ENCODE peak calls at places on chromosomes 7 and 10, in ten cellular contexts. O is adrenal gland; L is upper lobe of right lung; E is cardiac muscle cell; U is CD4-positive, alpha-beta T cell; V is heart right ventricle; G is endothelial cell of umbilical vein; R is IMR-90; J is endodermal cell; K is right atrium auricular region. T is an unnamed sample.

GRCh38 chr10:132981746-132982145 is 39.4 kb upstream of the CFAP46 start:
- DNase-seq in V (no peak), G (no peak), O (no peak), L (peak; percentile 46), K (no peak), U (peak; percentile 0), E (no peak), J (no peak), R (no peak), T (no peak)

GRCh38 chr7:118214051-118214832 is 10.3 kb upstream of the ANKRD7 start:
- DNase-seq in O (peak; percentile 63), J (no peak), U (peak; percentile 45), G (peak; percentile 90), L (peak; percentile 83), K (peak; percentile 70), R (peak; percentile 70), E (peak; percentile 90), V (peak; percentile 79), T (peak; percentile 76)

GRCh38 chr7:64574481-64575159 is 11.7 kb upstream of the ZNF680 start:
- DNase-seq in V (peak; percentile 62), J (no peak), O (peak; percentile 56), G (peak; percentile 8), E (peak; percentile 89), U (no peak), K (no peak), R (peak; percentile 38), L (no peak), T (peak; percentile 64)

GRCh38 chr10:123896217-123896927 is 4.8 kb upstream of the CPXM2 start:
- DNase-seq in J (no peak), V (no peak), R (no peak), E (no peak), U (no peak), K (peak; percentile 49), L (no peak), O (no peak), G (no peak), T (no peak)

GRCh38 chr10:71217266-71218045 is 5.1 kb downstream of the UNC5B start:
- DNase-seq in R (no peak), U (no peak), O (peak; percentile 15), J (peak; percentile 89), V (peak; percentile 36), K (peak; percentile 58), L (peak; percentile 69), G (no peak), E (no peak), T (peak; percentile 68)

GRCh38 chr7:101823086-101823485 is 5.7 kb downstream of the CUX1 start:
- DNase-seq in R (no peak), K (no peak), G (no peak), V (no peak), U (no peak), O (no peak), E (no peak), J (no peak), L (peak; percentile 20), T (no peak)

GRCh38 chr10:3045471-3046209 is 21.7 kb upstream of the PFKP start:
- DNase-seq in V (peak; percentile 55), U (no peak), L (peak; percentile 89), G (peak; percentile 80), R (peak; percentile 85), J (peak; percentile 87), K (no peak), E (peak; percentile 78), O (peak; percentile 50), T (no peak)

GRCh38 chr7:101754432-101755159 is 62.8 kb upstream of the CUX1 start:
- DNase-seq in E (peak; percentile 70), R (peak; percentile 47), O (peak; percentile 46), L (no peak), J (no peak), V (no peak), G (peak; percentile 79), K (no peak), U (no peak), T (no peak)

GRCh38 chr7:36438211-36438610 is 48.5 kb downstream of the ANLN start:
- DNase-seq in K (no peak), G (no peak), U (no peak), O (no peak), L (no peak), R (no peak), J (no peak), V (no peak), E (no peak), T (no peak)

GRCh38 chr7:36439624-36440023 is 50.0 kb downstream of the ANLN start:
- DNase-seq in O (no peak), R (no peak), J (no peak), U (no peak), V (no peak), K (no peak), L (no peak), G (no peak), E (peak; percentile 64), T (no peak)

GRCh38 chr7:36440880-36441279 is 51.2 kb downstream of the ANLN start:
- DNase-seq in R (peak; percentile 46), K (no peak), V (no peak), U (no peak), O (no peak), J (no peak), L (no peak), E (peak; percentile 64), G (peak; percentile 48), T (no peak)

DNA sequence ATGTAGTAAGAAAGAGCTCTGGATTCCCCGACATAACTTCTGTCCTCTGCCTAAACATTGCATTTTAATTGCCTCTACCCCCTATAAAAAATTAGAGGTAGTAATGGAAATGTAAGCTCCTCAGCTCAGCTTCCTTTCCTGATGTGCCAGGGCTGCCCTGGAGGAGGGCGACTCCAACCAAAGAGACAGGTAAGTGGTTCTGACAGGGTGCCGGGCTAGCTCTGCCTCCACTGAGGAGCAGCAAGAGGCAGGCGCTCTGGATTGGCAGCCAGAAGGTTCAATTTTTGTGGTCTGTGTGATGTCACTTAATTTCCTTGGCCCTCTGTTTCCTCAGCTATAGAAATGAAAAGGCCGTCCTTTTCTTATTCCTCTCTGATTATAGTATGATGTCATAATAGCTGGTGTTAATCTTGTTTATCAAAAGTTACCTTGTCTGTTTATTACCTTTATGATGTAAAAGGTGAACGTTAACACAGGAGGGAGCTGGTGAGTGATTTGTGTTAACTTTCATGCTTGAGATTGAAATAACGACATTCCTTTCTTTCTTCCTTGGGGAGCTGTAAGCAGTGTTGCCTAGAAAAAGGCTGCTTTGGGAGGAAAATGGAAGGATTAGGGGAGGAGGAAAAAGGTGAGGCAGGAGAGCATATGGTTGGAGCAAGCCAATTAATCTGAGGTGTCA is 51.8 kb downstream of the ANLN start:
- DNase-seq in G (no peak), O (no peak), U (no peak), V (no peak), R (no peak), J (peak; percentile 76), L (no peak), K (no peak), E (no peak), T (no peak)
- TF ChIP-seq CTCF in G (no peak), O (no peak), U (no peak), V (no peak), R (no peak), J (peak; percentile 46), L (no peak), K (no peak), E (no peak), T (no peak)

GRCh38 chr7:100075418-100075817 is 6.1 kb downstream of the ZNF3 start:
- DNase-seq in O (no peak), L (no peak), V (no peak), K (no peak), R (no peak), J (no peak), U (no peak), G (no peak), E (no peak), T (no peak)

GRCh38 chr7:100069991-100070390 is 11.5 kb downstream of the ZNF3 start:
- DNase-seq in E (no peak), R (no peak), G (no peak), L (no peak), J (peak; percentile 31), V (no peak), U (no peak), O (no peak), K (no peak), T (no peak)

GRCh38 chr7:100066953-100067352 is 14.6 kb downstream of the ZNF3 start:
- DNase-seq in J (no peak), R (no peak), K (no peak), O (no peak), V (no peak), G (no peak), E (no peak), L (no peak), U (no peak), T (no peak)

GRCh38 chr7:100072462-100072861 is 9.1 kb downstream of the ZNF3 start:
- DNase-seq in V (no peak), K (no peak), U (no peak), E (no peak), R (no peak), G (no peak), J (no peak), L (no peak), O (no peak), T (no peak)

DNA sequence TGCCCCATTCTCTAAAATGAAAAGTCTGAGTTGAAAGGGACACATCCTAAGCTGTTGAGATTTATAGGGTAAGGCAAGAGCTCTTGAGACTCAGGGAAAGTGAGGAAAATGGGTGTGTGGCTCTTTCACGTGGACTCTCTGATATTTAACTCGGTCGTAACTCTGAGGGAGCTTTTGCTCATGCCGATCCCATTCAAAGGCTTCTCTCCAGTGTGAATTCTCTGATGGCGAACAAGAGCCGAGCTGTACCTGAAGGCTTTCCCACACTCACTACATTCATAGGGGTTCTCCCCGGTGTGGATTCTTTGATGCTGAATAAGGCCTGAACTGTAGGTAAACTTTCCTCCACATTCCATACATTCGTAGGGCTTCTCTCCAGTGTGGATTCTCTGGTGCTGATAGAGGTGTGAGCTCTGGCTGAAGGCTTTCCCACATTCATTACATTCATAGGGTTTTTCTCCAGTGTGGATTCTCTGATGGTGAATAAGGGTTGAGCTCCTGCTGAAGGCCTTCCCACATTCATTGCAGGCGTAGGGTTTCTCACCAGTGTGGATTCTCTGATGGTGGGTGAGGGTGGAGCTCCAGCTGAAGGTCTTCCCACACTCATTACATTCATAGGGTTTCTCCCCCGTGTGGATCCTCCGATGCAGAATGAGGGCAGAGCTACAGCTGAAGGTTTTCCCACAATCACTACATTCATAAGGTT is 10.4 kb downstream of the ZNF3 start:
- DNase-seq in U (no peak), V (no peak), L (no peak), E (no peak), R (no peak), J (peak; percentile 39), O (no peak), K (no peak), G (no peak), T (no peak)
- H3K9me3 ChIP-seq in U (peaks cover 31% of the 10 kb centered on the region), V (peaks cover 39% of the 10 kb centered on the region), L (peaks cover 16% of the 10 kb centered on the region), E (peaks cover 6% of the 10 kb centered on the region), R (peaks cover 72% of the 10 kb centered on the region), J (peaks cover 73% of the 10 kb centered on the region), O (peaks cover 19% of the 10 kb centered on the region), K (peaks cover 32% of the 10 kb centered on the region), G (peaks cover 26% of the 10 kb centered on the region), T (peaks cover 26% of the 10 kb centered on the region)

DNA sequence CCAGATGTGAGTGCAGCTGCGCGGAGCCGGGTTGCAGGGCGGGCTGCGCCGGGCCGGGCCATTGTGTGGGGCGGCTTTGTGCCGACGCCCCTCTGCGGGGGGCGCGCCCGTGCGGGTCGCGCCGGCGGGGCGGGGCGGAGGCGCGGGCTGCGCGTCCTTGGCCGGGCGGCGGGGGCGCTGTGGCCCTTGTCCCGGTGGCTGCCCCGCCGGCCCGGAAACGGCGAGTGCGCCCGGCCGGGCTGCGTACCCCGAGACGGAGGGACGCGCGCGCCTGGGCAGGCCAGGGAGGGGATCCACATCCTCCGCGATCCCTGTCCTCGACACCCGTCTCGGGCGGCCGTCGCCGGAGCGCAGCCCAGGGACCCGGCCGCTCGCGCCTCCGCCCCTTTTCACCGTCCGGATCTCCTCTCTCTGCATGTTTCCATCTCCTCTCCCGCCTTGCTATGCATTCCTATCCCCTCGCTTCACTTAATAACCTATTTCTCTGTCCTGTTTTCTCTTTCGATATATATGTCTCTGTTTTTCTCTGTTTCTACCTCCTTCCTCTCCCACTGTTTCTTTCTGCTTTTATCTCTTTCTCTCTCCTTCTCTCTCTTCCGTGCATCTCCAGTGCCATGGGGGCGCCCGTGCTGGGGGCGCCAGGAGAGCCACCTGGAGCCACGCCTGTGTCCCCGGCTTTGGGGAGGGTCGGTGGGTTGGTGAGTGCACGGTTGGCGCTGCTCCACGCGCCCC is 765 bp downstream of the PFKFB3 start:
- DNase-seq in V (peak; percentile 66), E (peak; percentile 64), L (peak; percentile 84), O (peak; percentile 33), K (no peak), U (no peak), G (peak; percentile 46), J (peak; percentile 88), R (peak; percentile 47), T (no peak)
- TF ChIP-seq CTCF in V (no peak), E (no peak), L (no peak), O (peak; percentile 59), K (no peak), U (peak; percentile 18), G (peak; percentile 14), J (peak; percentile 59), R (peak; percentile 52), T (peak; percentile 39)

GRCh38 chr10:43076876-43077420 is at the start of gene RET:
- DNase-seq in J (peak; percentile 90), U (no peak), L (no peak), O (no peak), K (no peak), G (no peak), R (no peak), E (no peak), V (peak; percentile 67), T (no peak)

GRCh38 chr10:43074827-43075611 is 1.9 kb upstream of the RET start:
- DNase-seq in G (no peak), K (no peak), R (no peak), V (no peak), U (no peak), J (no peak), O (no peak), L (no peak), E (no peak), T (no peak)

GRCh38 chr10:43077421-43078171 is 727 bp downstream of the RET start:
- DNase-seq in O (no peak), U (no peak), J (peak; percentile 73), L (no peak), E (no peak), V (no peak), G (no peak), R (no peak), K (no peak), T (no peak)

GRCh38 chr10:43075612-43076003 is 1.3 kb upstream of the RET start:
- DNase-seq in U (no peak), K (no peak), V (no peak), O (no peak), E (no peak), L (no peak), R (no peak), J (peak; percentile 72), G (no peak), T (no peak)

DNA sequence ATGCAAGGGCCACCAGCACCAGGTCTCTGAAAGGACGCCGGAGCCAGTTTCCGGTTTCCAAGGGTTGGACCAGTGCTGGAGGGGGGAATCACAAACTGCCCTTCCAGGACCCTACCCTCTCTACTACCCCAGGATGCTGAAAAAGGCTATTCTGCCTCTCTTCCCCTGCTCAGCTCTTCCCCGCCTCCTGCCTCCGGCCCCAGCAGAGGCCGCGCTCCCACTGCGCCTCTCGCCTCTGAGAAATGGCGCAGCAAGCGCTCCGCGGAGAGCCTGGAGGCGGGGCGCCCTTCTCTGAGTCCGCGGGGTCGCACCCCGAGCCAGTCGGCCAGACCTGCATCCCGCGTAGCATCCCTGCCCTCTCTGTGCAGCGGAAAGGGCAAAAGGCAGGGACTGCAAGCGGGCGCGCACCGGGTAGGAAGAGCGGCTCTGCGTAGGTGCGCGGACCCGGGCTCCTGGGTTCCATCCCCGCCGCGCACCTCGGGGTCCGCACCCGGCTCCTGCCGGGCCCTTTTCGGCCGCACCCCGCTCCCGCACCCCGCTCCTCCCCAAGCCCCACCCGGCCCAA is 476 bp upstream of the RET start:
- DNase-seq in U (no peak), L (no peak), J (peak; percentile 82), G (no peak), E (no peak), V (peak; percentile 44), O (no peak), R (no peak), K (no peak), T (no peak)
- H3K9me3 ChIP-seq in U (no peaks in the 10 kb centered on the region), L (no peaks in the 10 kb centered on the region), J (no peaks in the 10 kb centered on the region), G (no peaks in the 10 kb centered on the region), E (no peaks in the 10 kb centered on the region), V (no peaks in the 10 kb centered on the region), O (no peaks in the 10 kb centered on the region), R (no peaks in the 10 kb centered on the region), K (no peaks in the 10 kb centered on the region), T (no peaks in the 10 kb centered on the region)